ENCODE peak calls at places on chromosomes 13 and 19, in five cellular contexts. V is neural crest cell, Q is fibroblast of the aortic adventitia, E is posterior cingulate gyrus, N is psoas muscle. K is an unnamed sample.
A peak's percentile ranks its signal among the peaks of the same experiment; 100 is the strongest.

GRCh38 chr19:28636706-28637105 is 576.2 kb downstream of the UQCRFS1 start:
- DNase-seq in V (no peak), E (no peak), Q (no peak), N (no peak), K (no peak)

GRCh38 chr19:43662487-43662886 is 7.5 kb downstream of the PLAUR start:
- DNase-seq in V (no peak), E (no peak), Q (no peak), N (no peak), K (no peak)

GRCh38 chr13:30737511-30738342 is 2.4 kb downstream of the ALOX5AP start:
- DNase-seq in V (no peak), E (no peak), Q (no peak), N (no peak), K (no peak)

GRCh38 chr13:98632971-98633370 is 56.1 kb upstream of the STK24 start:
- DNase-seq in N (no peak), E (no peak), V (no peak), Q (no peak), K (no peak)

GRCh38 chr13:110719036-110719710 is 5.7 kb downstream of the ING1 start:
- DNase-seq in Q (no peak), E (no peak), V (no peak), N (no peak), K (no peak)

GRCh38 chr13:113545455-113545930 is 39.1 kb upstream of the TFDP1 start:
- DNase-seq in V (no peak), N (no peak), E (no peak), Q (peak; percentile 50), K (no peak)

GRCh38 chr13:113729329-113730019 is 29.6 kb upstream of the TMEM255B start:
- DNase-seq in N (no peak), Q (peak; percentile 9), E (no peak), V (no peak), K (no peak)

GRCh38 chr13:29707876-29708543 is 112.5 kb upstream of the SLC7A1 start:
- DNase-seq in E (peak; percentile 21), N (no peak), V (no peak), Q (peak; percentile 62), K (no peak)

GRCh38 chr19:3167533-3168272 is 10.9 kb upstream of the S1PR4 start:
- DNase-seq in Q (no peak), N (no peak), E (no peak), V (no peak), K (no peak)

GRCh38 chr13:47858042-47858677 is 142.9 kb downstream of the SUCLA2 start:
- DNase-seq in E (no peak), Q (no peak), V (no peak), N (no peak), K (no peak)

GRCh38 chr13:79231887-79232286 is 174.2 kb downstream of the RBM26 start:
- DNase-seq in V (no peak), Q (no peak), E (no peak), N (no peak), K (no peak)

GRCh38 chr19:6947745-6948144 is 60.4 kb downstream of the ADGRE1 start:
- DNase-seq in N (no peak), E (no peak), V (no peak), Q (peak; percentile 11), K (no peak)

GRCh38 chr13:100508391-100508790 is 80.2 kb downstream of the GGACT start:
- DNase-seq in N (no peak), V (no peak), E (no peak), Q (no peak), K (no peak)

GRCh38 chr19:47601180-47601904 is 7.6 kb upstream of the BICRA start:
- DNase-seq in E (no peak), V (no peak), Q (no peak), N (no peak), K (no peak)

GRCh38 chr13:46211521-46212351 is at the start of gene LRRC63:
- DNase-seq in Q (peak; percentile 40), E (peak; percentile 77), V (peak; percentile 69), N (peak; percentile 86), K (no peak)

GRCh38 chr19:35031072-35031881 is 1.0 kb downstream of the SCN1B start:
- DNase-seq in V (no peak), N (peak; percentile 87), E (peak; percentile 44), Q (peak; percentile 19), K (no peak)

GRCh38 chr19:11849264-11849615 is 714 bp downstream of the ZNF439 start:
- DNase-seq in E (no peak), N (no peak), V (no peak), Q (peak; percentile 2), K (no peak)

GRCh38 chr19:50833117-50833801 is at the start of gene KLK15:
- DNase-seq in E (no peak), Q (no peak), N (peak; percentile 12), V (no peak), K (no peak)

GRCh38 chr13:27628081-27628480 is 6.4 kb downstream of the POLR1D start:
- DNase-seq in E (no peak), N (no peak), Q (no peak), V (no peak), K (no peak)

GRCh38 chr13:25046274-25046984 is 49.5 kb upstream of the PABPC3 start:
- DNase-seq in N (no peak), Q (no peak), E (no peak), V (peak; percentile 19), K (no peak)

GRCh38 chr19:35389192-35389861 is 18.5 kb downstream of the GPR42 start:
- DNase-seq in E (no peak), V (no peak), Q (no peak), N (no peak), K (no peak)

GRCh38 chr19:16892868-16893685 is 4.3 kb downstream of the F2RL3 start:
- DNase-seq in N (peak; percentile 44), V (no peak), E (no peak), Q (no peak), K (no peak)

GRCh38 chr19:6519289-6519688 is 11.5 kb upstream of the TNFSF9 start:
- DNase-seq in V (no peak), N (no peak), E (no peak), Q (peak; percentile 88), K (no peak)

GRCh38 chr19:6572217-6572616 is 18.7 kb downstream of the CD70 start:
- DNase-seq in Q (no peak), E (no peak), N (peak; percentile 64), V (no peak), K (no peak)

GRCh38 chr13:36436811-36437210 is 4.5 kb downstream of the CCNA1 start:
- DNase-seq in V (no peak), E (no peak), Q (no peak), N (no peak), K (no peak)

GRCh38 chr13:101490400-101491015 is 38.0 kb downstream of the ITGBL1 start:
- DNase-seq in Q (no peak), E (no peak), V (no peak), N (no peak), K (no peak)

GRCh38 chr19:8485561-8486371 is 16.7 kb downstream of the PRAM1 start:
- DNase-seq in Q (no peak), N (no peak), V (no peak), E (no peak), K (no peak)

K was measured in NCI-H446.